ENCODE peak calls at places on chromosome 19, in ten cellular contexts. One of them, this sample, is unnamed.

GRCh38 chr19:42032428-42032827 is 37.6 kb downstream of the GRIK5 start:
- DNase-seq in CD8-positive, alpha-beta memory T cell: no peak
- DNase-seq in IMR-90: no peak
- DNase-seq in CD8-positive, alpha-beta T cell: no peak
- DNase-seq in NT2/D1: peak
- DNase-seq in naive thymus-derived CD4-positive, alpha-beta T cell: no peak
- DNase-seq in GM06990: no peak
- DNase-seq in fibroblast of mammary gland: no peak
- DNase-seq in endothelial cell of umbilical vein: no peak
- DNase-seq in thoracic aorta: no peak
- DNase-seq in this sample: no peak

GRCh38 chr19:14107581-14108461 is 9.7 kb downstream of the PRKACA start:
- DNase-seq in CD8-positive, alpha-beta memory T cell: no peak
- DNase-seq in IMR-90: no peak
- DNase-seq in CD8-positive, alpha-beta T cell: no peak
- DNase-seq in NT2/D1: no peak
- DNase-seq in naive thymus-derived CD4-positive, alpha-beta T cell: no peak
- DNase-seq in GM06990: no peak
- DNase-seq in fibroblast of mammary gland: peak
- DNase-seq in endothelial cell of umbilical vein: peak
- DNase-seq in thoracic aorta: no peak
- DNase-seq in this sample: no peak

GRCh38 chr19:6501740-6502648 is at the start of gene TUBB4A:
- DNase-seq in CD8-positive, alpha-beta memory T cell: peak
- DNase-seq in IMR-90: no peak
- DNase-seq in CD8-positive, alpha-beta T cell: peak
- DNase-seq in NT2/D1: no peak
- DNase-seq in naive thymus-derived CD4-positive, alpha-beta T cell: peak
- DNase-seq in GM06990: peak
- DNase-seq in fibroblast of mammary gland: no peak
- DNase-seq in endothelial cell of umbilical vein: no peak
- DNase-seq in thoracic aorta: no peak
- DNase-seq in this sample: no peak

GRCh38 chr19:18488403-18488723 is 33.5 kb downstream of the ELL start:
- DNase-seq in CD8-positive, alpha-beta memory T cell: no peak
- DNase-seq in IMR-90: no peak
- DNase-seq in CD8-positive, alpha-beta T cell: no peak
- DNase-seq in NT2/D1: no peak
- DNase-seq in naive thymus-derived CD4-positive, alpha-beta T cell: no peak
- DNase-seq in GM06990: no peak
- DNase-seq in fibroblast of mammary gland: no peak
- DNase-seq in endothelial cell of umbilical vein: no peak
- DNase-seq in thoracic aorta: no peak
- DNase-seq in this sample: no peak

GRCh38 chr19:41339936-41340335 is 13.8 kb downstream of the TGFB1 start:
- DNase-seq in CD8-positive, alpha-beta memory T cell: no peak
- DNase-seq in IMR-90: peak
- DNase-seq in CD8-positive, alpha-beta T cell: no peak
- DNase-seq in NT2/D1: no peak
- DNase-seq in naive thymus-derived CD4-positive, alpha-beta T cell: no peak
- DNase-seq in GM06990: no peak
- DNase-seq in fibroblast of mammary gland: no peak
- DNase-seq in endothelial cell of umbilical vein: no peak
- DNase-seq in thoracic aorta: no peak
- DNase-seq in this sample: no peak

GRCh38 chr19:55694656-55695491 is 19.8 kb downstream of the EPN1 start:
- DNase-seq in CD8-positive, alpha-beta memory T cell: no peak
- DNase-seq in IMR-90: no peak
- DNase-seq in CD8-positive, alpha-beta T cell: no peak
- DNase-seq in NT2/D1: no peak
- DNase-seq in naive thymus-derived CD4-positive, alpha-beta T cell: no peak
- DNase-seq in GM06990: no peak
- DNase-seq in fibroblast of mammary gland: no peak
- DNase-seq in endothelial cell of umbilical vein: no peak
- DNase-seq in thoracic aorta: no peak
- DNase-seq in this sample: no peak

GRCh38 chr19:46256855-46257254 is 27.3 kb downstream of the IGFL1 start:
- DNase-seq in CD8-positive, alpha-beta memory T cell: no peak
- DNase-seq in IMR-90: peak
- DNase-seq in CD8-positive, alpha-beta T cell: no peak
- DNase-seq in NT2/D1: no peak
- DNase-seq in naive thymus-derived CD4-positive, alpha-beta T cell: no peak
- DNase-seq in GM06990: no peak
- DNase-seq in fibroblast of mammary gland: peak
- DNase-seq in endothelial cell of umbilical vein: no peak
- DNase-seq in thoracic aorta: no peak
- DNase-seq in this sample: no peak

GRCh38 chr19:19997656-19998268 is 41.5 kb downstream of the ZNF682 start:
- DNase-seq in CD8-positive, alpha-beta memory T cell: peak
- DNase-seq in IMR-90: no peak
- DNase-seq in CD8-positive, alpha-beta T cell: peak
- DNase-seq in NT2/D1: peak
- DNase-seq in naive thymus-derived CD4-positive, alpha-beta T cell: no peak
- DNase-seq in GM06990: no peak
- DNase-seq in fibroblast of mammary gland: peak
- DNase-seq in endothelial cell of umbilical vein: no peak
- DNase-seq in thoracic aorta: no peak
- DNase-seq in this sample: no peak

GRCh38 chr19:6381030-6381750 is 5.5 kb upstream of the PSPN start:
- DNase-seq in CD8-positive, alpha-beta memory T cell: no peak
- DNase-seq in IMR-90: no peak
- DNase-seq in CD8-positive, alpha-beta T cell: no peak
- DNase-seq in NT2/D1: no peak
- DNase-seq in naive thymus-derived CD4-positive, alpha-beta T cell: no peak
- DNase-seq in GM06990: no peak
- DNase-seq in fibroblast of mammary gland: no peak
- DNase-seq in endothelial cell of umbilical vein: peak
- DNase-seq in thoracic aorta: no peak
- DNase-seq in this sample: no peak

GRCh38 chr19:46606019-46606418 is 4.9 kb downstream of the CALM3 start:
- DNase-seq in CD8-positive, alpha-beta memory T cell: no peak
- DNase-seq in IMR-90: no peak
- DNase-seq in CD8-positive, alpha-beta T cell: no peak
- DNase-seq in NT2/D1: no peak
- DNase-seq in naive thymus-derived CD4-positive, alpha-beta T cell: no peak
- DNase-seq in GM06990: no peak
- DNase-seq in fibroblast of mammary gland: no peak
- DNase-seq in endothelial cell of umbilical vein: no peak
- DNase-seq in thoracic aorta: no peak
- DNase-seq in this sample: peak

GRCh38 chr19:38057954-38058690 is 151.1 kb downstream of the SIPA1L3 start:
- DNase-seq in CD8-positive, alpha-beta memory T cell: no peak
- DNase-seq in IMR-90: no peak
- DNase-seq in CD8-positive, alpha-beta T cell: no peak
- DNase-seq in NT2/D1: no peak
- DNase-seq in naive thymus-derived CD4-positive, alpha-beta T cell: no peak
- DNase-seq in GM06990: no peak
- DNase-seq in fibroblast of mammary gland: no peak
- DNase-seq in endothelial cell of umbilical vein: no peak
- DNase-seq in thoracic aorta: no peak
- DNase-seq in this sample: no peak

GRCh38 chr19:8902520-8902919 is 70.3 kb downstream of the MBD3L1 start:
- DNase-seq in CD8-positive, alpha-beta memory T cell: no peak
- DNase-seq in IMR-90: no peak
- DNase-seq in CD8-positive, alpha-beta T cell: no peak
- DNase-seq in NT2/D1: no peak
- DNase-seq in naive thymus-derived CD4-positive, alpha-beta T cell: no peak
- DNase-seq in GM06990: no peak
- DNase-seq in fibroblast of mammary gland: no peak
- DNase-seq in endothelial cell of umbilical vein: no peak
- DNase-seq in thoracic aorta: no peak
- DNase-seq in this sample: no peak

GRCh38 chr19:6412111-6412999 is 12.3 kb downstream of the KHSRP start:
- DNase-seq in CD8-positive, alpha-beta memory T cell: peak
- DNase-seq in IMR-90: no peak
- DNase-seq in CD8-positive, alpha-beta T cell: peak
- DNase-seq in NT2/D1: no peak
- DNase-seq in naive thymus-derived CD4-positive, alpha-beta T cell: peak
- DNase-seq in GM06990: no peak
- DNase-seq in fibroblast of mammary gland: no peak
- DNase-seq in endothelial cell of umbilical vein: no peak
- DNase-seq in thoracic aorta: no peak
- DNase-seq in this sample: no peak

GRCh38 chr19:54325194-54325621 is 12.2 kb upstream of the LILRA5 start:
- DNase-seq in CD8-positive, alpha-beta memory T cell: peak
- DNase-seq in IMR-90: peak
- DNase-seq in CD8-positive, alpha-beta T cell: peak
- DNase-seq in NT2/D1: peak
- DNase-seq in naive thymus-derived CD4-positive, alpha-beta T cell: peak
- DNase-seq in GM06990: peak
- DNase-seq in fibroblast of mammary gland: peak
- DNase-seq in endothelial cell of umbilical vein: peak
- DNase-seq in thoracic aorta: no peak
- DNase-seq in this sample: peak

GRCh38 chr19:27774337-27774736 is 1438.6 kb downstream of the UQCRFS1 start:
- DNase-seq in CD8-positive, alpha-beta memory T cell: no peak
- DNase-seq in IMR-90: no peak
- DNase-seq in CD8-positive, alpha-beta T cell: no peak
- DNase-seq in NT2/D1: no peak
- DNase-seq in naive thymus-derived CD4-positive, alpha-beta T cell: no peak
- DNase-seq in GM06990: no peak
- DNase-seq in fibroblast of mammary gland: no peak
- DNase-seq in endothelial cell of umbilical vein: no peak
- DNase-seq in thoracic aorta: no peak
- DNase-seq in this sample: no peak

GRCh38 chr19:38684078-38684861 is 36.8 kb downstream of the ACTN4 start:
- DNase-seq in CD8-positive, alpha-beta memory T cell: peak
- DNase-seq in IMR-90: peak
- DNase-seq in CD8-positive, alpha-beta T cell: peak
- DNase-seq in NT2/D1: no peak
- DNase-seq in naive thymus-derived CD4-positive, alpha-beta T cell: no peak
- DNase-seq in GM06990: peak
- DNase-seq in fibroblast of mammary gland: peak
- DNase-seq in endothelial cell of umbilical vein: peak
- DNase-seq in thoracic aorta: peak
- DNase-seq in this sample: peak

DNA sequence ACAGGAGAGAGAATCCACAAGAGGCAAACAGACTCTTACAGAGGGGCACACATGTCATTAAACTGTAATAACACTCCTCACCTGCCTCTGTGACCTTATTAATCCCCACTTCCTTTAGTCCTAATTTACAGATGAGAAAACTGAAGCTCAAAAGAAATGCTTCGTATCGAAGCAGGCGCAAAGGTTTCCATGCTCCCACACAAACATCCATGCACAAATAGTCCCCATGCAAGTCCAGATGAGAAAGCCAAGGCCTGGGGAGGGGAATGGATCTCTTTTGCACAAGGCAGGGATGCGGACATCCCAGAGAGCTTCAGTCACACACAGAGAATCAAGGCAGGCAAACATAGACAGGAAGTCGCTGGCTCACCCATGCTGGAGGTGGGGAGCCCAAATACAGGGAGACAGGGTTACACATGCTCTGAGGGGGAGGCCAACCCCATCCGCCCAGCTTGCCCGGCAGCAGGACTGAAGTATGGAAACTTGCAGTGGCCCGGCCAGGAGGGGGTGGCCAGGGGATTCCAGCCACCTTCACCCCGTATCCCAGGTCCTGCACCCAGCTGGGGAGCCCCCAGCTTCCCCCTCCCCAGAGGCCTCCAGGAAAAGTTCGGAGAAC is 468 bp downstream of the S1PR5 start:
- DNase-seq in CD8-positive, alpha-beta memory T cell: no peak
- DNase-seq in IMR-90: no peak
- DNase-seq in CD8-positive, alpha-beta T cell: peak
- DNase-seq in NT2/D1: no peak
- DNase-seq in naive thymus-derived CD4-positive, alpha-beta T cell: no peak
- DNase-seq in GM06990: no peak
- DNase-seq in fibroblast of mammary gland: no peak
- DNase-seq in endothelial cell of umbilical vein: no peak
- DNase-seq in thoracic aorta: no peak
- DNase-seq in this sample: no peak
- H3K4me3 ChIP-seq in CD8-positive, alpha-beta memory T cell: peak
- H3K4me3 ChIP-seq in IMR-90: peak
- H3K4me3 ChIP-seq in CD8-positive, alpha-beta T cell: peak
- H3K4me3 ChIP-seq in NT2/D1: peak
- H3K4me3 ChIP-seq in naive thymus-derived CD4-positive, alpha-beta T cell: peak
- H3K4me3 ChIP-seq in GM06990: no peak
- H3K4me3 ChIP-seq in fibroblast of mammary gland: peak
- H3K4me3 ChIP-seq in endothelial cell of umbilical vein: no peak
- H3K4me3 ChIP-seq in thoracic aorta: peak
- H3K4me3 ChIP-seq in this sample: peak

GRCh38 chr19:4534836-4535658 is at the start of gene PLIN5:
- DNase-seq in CD8-positive, alpha-beta memory T cell: peak
- DNase-seq in IMR-90: peak
- DNase-seq in CD8-positive, alpha-beta T cell: peak
- DNase-seq in NT2/D1: peak
- DNase-seq in naive thymus-derived CD4-positive, alpha-beta T cell: no peak
- DNase-seq in GM06990: peak
- DNase-seq in fibroblast of mammary gland: no peak
- DNase-seq in endothelial cell of umbilical vein: peak
- DNase-seq in thoracic aorta: no peak
- DNase-seq in this sample: no peak
- H3K4me3 ChIP-seq in CD8-positive, alpha-beta memory T cell: no peak
- H3K4me3 ChIP-seq in IMR-90: no peak
- H3K4me3 ChIP-seq in CD8-positive, alpha-beta T cell: no peak
- H3K4me3 ChIP-seq in NT2/D1: peak
- H3K4me3 ChIP-seq in naive thymus-derived CD4-positive, alpha-beta T cell: no peak
- H3K4me3 ChIP-seq in GM06990: no peak
- H3K4me3 ChIP-seq in fibroblast of mammary gland: no peak
- H3K4me3 ChIP-seq in endothelial cell of umbilical vein: no peak
- H3K4me3 ChIP-seq in thoracic aorta: peak
- H3K4me3 ChIP-seq in this sample: no peak

DNA sequence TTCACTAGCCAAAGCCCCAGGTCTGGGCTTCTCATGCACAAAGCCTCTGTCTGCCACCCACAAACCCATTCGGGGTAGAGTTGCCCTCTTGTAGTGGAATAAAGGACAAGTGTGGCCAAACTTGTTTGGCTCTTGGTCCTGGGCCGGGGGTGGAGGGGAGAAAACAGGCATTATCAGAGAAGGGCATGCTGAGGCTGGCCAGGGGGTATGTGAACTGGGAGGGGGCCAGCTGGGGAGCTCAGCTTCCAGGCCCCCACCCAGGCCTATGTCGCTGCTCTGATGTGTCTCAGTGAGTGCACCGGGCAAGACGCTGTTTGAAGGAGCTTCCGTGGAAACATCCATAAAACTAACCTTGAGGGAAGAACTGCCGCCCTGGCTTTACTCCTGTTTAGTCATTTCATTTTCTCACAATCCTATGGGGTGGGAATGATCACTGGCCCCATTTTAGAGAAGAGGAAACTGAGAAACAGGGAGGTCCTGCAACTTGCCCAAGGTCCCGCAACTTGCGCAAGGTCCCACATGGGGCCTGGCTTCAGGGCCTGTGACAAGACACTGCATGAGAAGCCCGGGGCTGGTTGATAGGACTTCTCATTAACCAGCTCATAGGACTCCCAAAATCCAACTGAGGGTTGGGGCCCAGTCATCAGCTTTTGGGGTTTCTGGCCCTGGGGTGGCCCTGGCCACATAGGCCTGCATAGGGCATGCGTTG is 30.8 kb downstream of the CCNE1 start:
- DNase-seq in CD8-positive, alpha-beta memory T cell: no peak
- DNase-seq in IMR-90: no peak
- DNase-seq in CD8-positive, alpha-beta T cell: no peak
- DNase-seq in NT2/D1: no peak
- DNase-seq in naive thymus-derived CD4-positive, alpha-beta T cell: no peak
- DNase-seq in GM06990: no peak
- DNase-seq in fibroblast of mammary gland: no peak
- DNase-seq in endothelial cell of umbilical vein: no peak
- DNase-seq in thoracic aorta: no peak
- DNase-seq in this sample: no peak
- H3K4me3 ChIP-seq in CD8-positive, alpha-beta memory T cell: no peak
- H3K4me3 ChIP-seq in IMR-90: no peak
- H3K4me3 ChIP-seq in CD8-positive, alpha-beta T cell: no peak
- H3K4me3 ChIP-seq in NT2/D1: no peak
- H3K4me3 ChIP-seq in naive thymus-derived CD4-positive, alpha-beta T cell: no peak
- H3K4me3 ChIP-seq in GM06990: no peak
- H3K4me3 ChIP-seq in fibroblast of mammary gland: no peak
- H3K4me3 ChIP-seq in endothelial cell of umbilical vein: no peak
- H3K4me3 ChIP-seq in thoracic aorta: peak
- H3K4me3 ChIP-seq in this sample: no peak

GRCh38 chr19:4059493-4059880 is 7.2 kb downstream of the ZBTB7A start:
- DNase-seq in CD8-positive, alpha-beta memory T cell: no peak
- DNase-seq in IMR-90: no peak
- DNase-seq in CD8-positive, alpha-beta T cell: no peak
- DNase-seq in NT2/D1: no peak
- DNase-seq in naive thymus-derived CD4-positive, alpha-beta T cell: no peak
- DNase-seq in GM06990: no peak
- DNase-seq in fibroblast of mammary gland: no peak
- DNase-seq in endothelial cell of umbilical vein: no peak
- DNase-seq in thoracic aorta: no peak
- DNase-seq in this sample: no peak
- H3K4me3 ChIP-seq in CD8-positive, alpha-beta memory T cell: peak
- H3K4me3 ChIP-seq in IMR-90: no peak
- H3K4me3 ChIP-seq in CD8-positive, alpha-beta T cell: no peak
- H3K4me3 ChIP-seq in NT2/D1: no peak
- H3K4me3 ChIP-seq in naive thymus-derived CD4-positive, alpha-beta T cell: no peak
- H3K4me3 ChIP-seq in GM06990: peak
- H3K4me3 ChIP-seq in fibroblast of mammary gland: peak
- H3K4me3 ChIP-seq in endothelial cell of umbilical vein: no peak
- H3K4me3 ChIP-seq in thoracic aorta: peak
- H3K4me3 ChIP-seq in this sample: no peak

This sample was measured in lower leg skin.